ENCODE peak calls at places on chromosome 20, in ten cellular contexts. T is 8988T, G is brain pericyte, L is small intestine, N is choroid plexus epithelial cell, D is foreskin fibroblast, A is cardiac muscle cell, V is Caki2, E is endothelial cell, I is hypothalamus. K is an unnamed sample.

GRCh38 chr20:38094373-38094775 is 60.8 kb downstream of the RPRD1B start:
- DNase-seq in T (peak), G (no peak), L (peak), N (peak), D (peak), A (peak), V (no peak), E (no peak), I (no peak), K (peak)

GRCh38 chr20:10618611-10619245 is 55.1 kb downstream of the JAG1 start:
- DNase-seq in T (no peak), G (no peak), L (no peak), N (no peak), D (peak), A (no peak), V (no peak), E (no peak), I (no peak), K (peak)

GRCh38 chr20:43448748-43449535 is 8.8 kb upstream of the SRSF6 start:
- DNase-seq in T (peak), G (no peak), L (peak), N (peak), D (peak), A (peak), V (peak), E (peak), I (peak), K (peak)

GRCh38 chr20:34546751-34547181 is 11.8 kb upstream of the MAP1LC3A start:
- DNase-seq in T (no peak), G (no peak), L (peak), N (no peak), D (no peak), A (no peak), V (no peak), E (no peak), I (no peak), K (no peak)

GRCh38 chr20:25548613-25549086 is 36.7 kb downstream of the NINL start:
- DNase-seq in T (no peak), G (no peak), L (no peak), N (no peak), D (no peak), A (no peak), V (no peak), E (no peak), I (no peak), K (no peak)

GRCh38 chr20:50460115-50460607 is 50.0 kb upstream of the PTPN1 start:
- DNase-seq in T (no peak), G (no peak), L (no peak), N (no peak), D (no peak), A (no peak), V (no peak), E (no peak), I (no peak), K (no peak)

GRCh38 chr20:11766961-11767360 is 150.7 kb upstream of the BTBD3 start:
- DNase-seq in T (no peak), G (no peak), L (no peak), N (no peak), D (peak), A (no peak), V (no peak), E (no peak), I (no peak), K (no peak)

GRCh38 chr20:38049800-38050199 is 16.3 kb downstream of the RPRD1B start:
- DNase-seq in T (peak), G (no peak), L (no peak), N (peak), D (peak), A (no peak), V (peak), E (no peak), I (no peak), K (peak)

GRCh38 chr20:58075565-58075964 is 152.9 kb downstream of the ANKRD60 start:
- DNase-seq in T (no peak), G (no peak), L (no peak), N (no peak), D (no peak), A (no peak), V (no peak), E (no peak), I (no peak), K (no peak)

GRCh38 chr20:39880890-39881289 is 808.1 kb downstream of the MAFB start:
- DNase-seq in T (no peak), G (no peak), L (peak), N (peak), D (peak), A (peak), V (no peak), E (no peak), I (no peak), K (peak)

GRCh38 chr20:2865630-2866029 is 7.7 kb upstream of the PTPRA start:
- DNase-seq in T (no peak), G (no peak), L (no peak), N (peak), D (no peak), A (no peak), V (no peak), E (no peak), I (no peak), K (no peak)

GRCh38 chr20:47150403-47151152 is 205.9 kb downstream of the ZMYND8 start:
- DNase-seq in T (peak), G (peak), L (peak), N (peak), D (peak), A (peak), V (peak), E (peak), I (peak), K (peak)

GRCh38 chr20:25237610-25238318 is 10.1 kb upstream of the PYGB start:
- DNase-seq in T (peak), G (peak), L (peak), N (peak), D (peak), A (peak), V (peak), E (no peak), I (no peak), K (peak)

GRCh38 chr20:22507240-22507961 is 77.0 kb downstream of the FOXA2 start:
- DNase-seq in T (no peak), G (no peak), L (no peak), N (no peak), D (no peak), A (no peak), V (no peak), E (no peak), I (no peak), K (no peak)

GRCh38 chr20:47210470-47210869 is 146.0 kb downstream of the ZMYND8 start:
- DNase-seq in T (no peak), G (no peak), L (no peak), N (no peak), D (no peak), A (no peak), V (no peak), E (no peak), I (no peak), K (no peak)

GRCh38 chr20:46040902-46041535 is 12.0 kb downstream of the SLC12A5 start:
- DNase-seq in T (no peak), G (no peak), L (no peak), N (peak), D (peak), A (peak), V (peak), E (peak), I (no peak), K (peak)

GRCh38 chr20:25532015-25532751 is 53.1 kb downstream of the NINL start:
- DNase-seq in T (peak), G (no peak), L (no peak), N (no peak), D (peak), A (no peak), V (no peak), E (peak), I (peak), K (no peak)

GRCh38 chr20:24962510-24962909 is 13.4 kb downstream of the CST7 start:
- DNase-seq in T (no peak), G (no peak), L (no peak), N (no peak), D (no peak), A (no peak), V (no peak), E (no peak), I (no peak), K (no peak)

GRCh38 chr20:57761413-57761734 is 51.6 kb upstream of the PMEPA1 start:
- DNase-seq in T (no peak), G (no peak), L (no peak), N (no peak), D (no peak), A (no peak), V (peak), E (no peak), I (no peak), K (no peak)

GRCh38 chr20:10093087-10093591 is 58.4 kb downstream of the ANKEF1 start:
- DNase-seq in T (no peak), G (no peak), L (no peak), N (peak), D (peak), A (peak), V (peak), E (no peak), I (no peak), K (peak)

GRCh38 chr20:25859649-25860530 is 163.2 kb upstream of the ZNF337 start:
- DNase-seq in T (no peak), G (no peak), L (peak), N (peak), D (peak), A (peak), V (peak), E (peak), I (peak), K (peak)

GRCh38 chr20:4844766-4845465 is 123.2 kb downstream of the PRND start:
- DNase-seq in T (no peak), G (no peak), L (no peak), N (no peak), D (no peak), A (no peak), V (no peak), E (no peak), I (no peak), K (no peak)

GRCh38 chr20:56995635-56996075 is 270.8 kb downstream of the BMP7 start:
- DNase-seq in T (peak), G (no peak), L (no peak), N (peak), D (peak), A (peak), V (no peak), E (peak), I (no peak), K (peak)

GRCh38 chr20:59625214-59625922 is 21.0 kb downstream of the PHACTR3 start:
- DNase-seq in T (no peak), G (no peak), L (no peak), N (no peak), D (no peak), A (no peak), V (no peak), E (no peak), I (no peak), K (no peak)

GRCh38 chr20:25587536-25587935 is 2.2 kb upstream of the NINL start:
- DNase-seq in T (no peak), G (no peak), L (no peak), N (no peak), D (peak), A (no peak), V (no peak), E (no peak), I (no peak), K (no peak)

GRCh38 chr20:55424968-55425367 is 580.4 kb downstream of the CBLN4 start:
- DNase-seq in T (no peak), G (no peak), L (no peak), N (no peak), D (no peak), A (no peak), V (no peak), E (no peak), I (no peak), K (no peak)

GRCh38 chr20:51368461-51369211 is 173.9 kb downstream of the NFATC2 start:
- DNase-seq in T (no peak), G (no peak), L (no peak), N (no peak), D (peak), A (no peak), V (no peak), E (no peak), I (no peak), K (peak)

GRCh38 chr20:48679603-48680002 is 148.2 kb downstream of the PREX1 start:
- DNase-seq in T (peak), G (no peak), L (peak), N (no peak), D (no peak), A (no peak), V (no peak), E (no peak), I (no peak), K (no peak)

GRCh38 chr20:52493177-52493711 is 301.7 kb upstream of the ZFP64 start:
- DNase-seq in T (no peak), G (no peak), L (peak), N (peak), D (no peak), A (peak), V (peak), E (peak), I (no peak), K (peak)

GRCh38 chr20:51331466-51331865 is 211.1 kb downstream of the NFATC2 start:
- DNase-seq in T (no peak), G (no peak), L (no peak), N (no peak), D (no peak), A (peak), V (no peak), E (no peak), I (no peak), K (peak)

GRCh38 chr20:37954626-37955025 is 51.7 kb downstream of the VSTM2L start:
- DNase-seq in T (no peak), G (no peak), L (peak), N (no peak), D (no peak), A (no peak), V (no peak), E (no peak), I (no peak), K (no peak)

K was measured in fibroblast of mammary gland.